ENCODE peak calls at places on chromosomes 5 and 9, in nine cellular contexts. A is K562; B is aorta; T is upper lobe of right lung; O is fibroblast of lung; F is psoas muscle; H is small intestine; U is neuronal stem cell; P is CD4-positive, alpha-beta memory T cell. W is an unnamed sample.

GRCh38 chr5:142924135-142924883 is 154.1 kb downstream of the ARHGAP26 start:
- DNase-seq in A (no peak), P (no peak), O (peak; percentile 29), H (no peak), U (no peak), T (no peak), B (no peak), F (no peak), W (no peak)

GRCh38 chr9:114153761-114154596 is 1.4 kb upstream of the COL27A1 start:
- DNase-seq in F (peak; percentile 57), A (no peak), H (no peak), B (no peak), T (no peak), P (no peak), U (peak; percentile 79), O (peak; percentile 42), W (no peak)

GRCh38 chr9:6428940-6429889 is 16.2 kb downstream of the UHRF2 start:
- DNase-seq in B (no peak), T (no peak), F (no peak), P (peak; percentile 46), H (peak; percentile 18), O (no peak), U (no peak), A (no peak), W (no peak)

GRCh38 chr5:56979968-56980367 is 28.0 kb upstream of the MIER3 start:
- DNase-seq in P (no peak), U (no peak), A (no peak), F (no peak), O (no peak), H (no peak), B (no peak), T (no peak), W (no peak)

GRCh38 chr9:114083693-114084092 is 5.6 kb upstream of the AMBP start:
- DNase-seq in F (no peak), O (no peak), U (no peak), P (no peak), H (no peak), T (no peak), B (no peak), A (no peak), W (no peak)

GRCh38 chr5:170211575-170212334 is 21.0 kb upstream of the C5orf58 start:
- DNase-seq in O (no peak), T (no peak), A (no peak), F (no peak), B (no peak), P (no peak), U (no peak), H (no peak), W (no peak)

GRCh38 chr5:94751456-94751855 is 133.0 kb downstream of the SLF1 start:
- DNase-seq in U (peak; percentile 30), O (peak; percentile 9), A (no peak), T (no peak), P (no peak), F (no peak), H (no peak), B (no peak), W (no peak)

GRCh38 chr9:127522727-127523126 is 71.4 kb downstream of the LRSAM1 start:
- DNase-seq in A (no peak), H (peak; percentile 51), B (no peak), F (no peak), P (no peak), O (no peak), T (no peak), U (no peak), W (peak; percentile 52)

GRCh38 chr5:13524931-13525330 is 419.6 kb downstream of the DNAH5 start:
- DNase-seq in P (no peak), A (no peak), U (no peak), H (peak; percentile 79), B (no peak), F (no peak), O (no peak), T (no peak), W (no peak)

GRCh38 chr5:132263548-132264261 is 6.2 kb downstream of the PDLIM4 start:
- DNase-seq in U (no peak), O (peak; percentile 94), T (no peak), A (peak; percentile 65), F (no peak), H (no peak), B (peak; percentile 80), P (no peak), W (peak; percentile 5)

GRCh38 chr9:91146391-91147019 is 215.2 kb downstream of the AUH start:
- DNase-seq in P (no peak), F (no peak), B (no peak), H (no peak), A (no peak), U (no peak), T (no peak), O (peak; percentile 43), W (no peak)

GRCh38 chr5:172733179-172733973 is 37.6 kb downstream of the DUSP1 start:
- DNase-seq in P (no peak), A (no peak), O (peak; percentile 98), T (peak; percentile 84), H (peak; percentile 60), U (no peak), B (peak; percentile 94), F (peak; percentile 89), W (peak; percentile 68)

DNA sequence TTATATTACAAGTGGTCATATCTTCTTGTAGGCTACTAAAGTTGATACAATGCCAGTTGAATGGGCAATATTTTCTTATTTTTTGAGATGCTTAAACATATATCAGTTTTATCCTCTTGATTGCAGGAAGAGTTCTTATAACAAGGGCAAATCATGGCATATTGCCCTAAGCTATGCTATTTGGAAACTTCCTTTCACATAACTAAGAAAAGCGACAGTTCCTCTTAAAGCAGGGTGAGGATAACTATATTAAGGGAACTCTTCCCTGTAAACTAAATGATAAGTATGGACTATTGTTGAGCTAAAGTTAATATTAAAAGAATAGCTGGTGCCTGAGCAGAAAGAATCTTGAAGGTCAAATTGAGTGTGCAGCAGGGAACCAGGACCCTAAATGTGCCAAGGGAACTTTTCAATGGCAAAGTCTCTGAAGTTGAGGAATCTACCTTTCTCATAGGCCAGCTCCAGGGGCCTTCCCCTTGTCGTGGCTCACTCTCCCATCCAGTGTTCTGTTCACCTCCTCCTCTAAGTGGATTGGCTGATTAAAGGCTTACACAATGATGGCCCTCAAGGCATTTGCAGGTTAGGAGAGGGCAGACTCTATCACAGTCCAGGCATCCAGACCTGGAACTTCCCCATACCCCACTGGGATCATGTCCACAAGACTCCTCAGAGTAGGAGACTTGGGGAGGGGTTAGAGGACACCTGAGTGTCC is 26.8 kb downstream of the FYB1 start:
- DNase-seq in F (no peak), U (no peak), P (no peak), T (no peak), H (no peak), A (no peak), O (no peak), B (no peak), W (no peak)
- H3K4me3 ChIP-seq in F (no peak overlapping the region), U (no peak overlapping the region), P (no peak overlapping the region), T (no peak overlapping the region), H (no peak overlapping the region), A (no peak overlapping the region), O (no peak overlapping the region), B (no peak overlapping the region), W (no peak overlapping the region)

DNA sequence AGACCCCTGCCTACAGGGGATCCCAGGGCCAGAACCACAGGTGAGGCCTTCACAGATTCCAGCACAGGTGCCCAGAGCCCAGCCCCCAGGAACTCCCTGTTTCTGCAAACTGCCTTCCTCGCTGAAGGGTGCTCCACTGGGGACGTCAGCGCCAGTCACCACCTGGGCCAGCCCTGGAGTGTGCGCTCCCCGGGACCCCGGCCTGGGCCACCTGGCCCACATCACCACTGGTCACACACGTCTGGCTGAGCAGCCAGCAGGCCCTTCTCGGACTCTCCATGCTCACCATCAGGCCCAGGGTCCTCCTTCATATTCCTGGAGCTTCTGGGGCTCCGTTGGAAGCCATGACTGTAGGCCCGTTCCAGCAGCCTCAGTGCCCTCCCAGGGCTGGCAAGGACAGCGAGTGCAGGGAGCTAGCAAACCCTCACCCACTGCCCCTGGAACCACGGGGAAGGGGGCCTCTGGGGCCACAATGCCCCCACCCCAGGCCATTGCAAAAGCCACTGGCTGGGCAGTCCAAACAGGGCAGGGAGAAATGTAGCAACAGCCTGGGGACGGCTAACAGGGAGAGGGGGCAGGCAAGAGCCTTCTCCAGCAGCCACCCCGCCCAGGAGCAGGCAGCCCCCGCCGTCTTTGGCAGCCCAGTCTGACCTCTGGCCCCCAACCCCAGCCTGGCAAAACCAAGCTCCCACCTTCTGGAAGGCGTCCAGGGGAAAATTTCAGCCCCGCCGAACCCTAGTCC is 1.3 kb downstream of the AGPAT2 start:
- DNase-seq in U (no peak), T (no peak), P (no peak), A (peak; percentile 45), F (peak; percentile 63), H (no peak), B (no peak), O (no peak), W (no peak)
- H3K4me1 ChIP-seq in U (peaks cover 8% of the 10 kb centered on the region), T (peaks cover 36% of the 10 kb centered on the region), P (peaks cover 11% of the 10 kb centered on the region), A (peaks cover 81% of the 10 kb centered on the region), F (peaks cover 33% of the 10 kb centered on the region), H (peaks cover 2% of the 10 kb centered on the region), B (no peaks in the 10 kb centered on the region), O (peaks cover 8% of the 10 kb centered on the region), W (peaks cover 28% of the 10 kb centered on the region)

GRCh38 chr9:40925149-40925548 is 203.3 kb downstream of the FOXD4L6 start:
- DNase-seq in U (no peak), H (no peak), B (no peak), P (no peak), O (no peak), T (no peak), A (no peak), F (no peak), W (no peak)

GRCh38 chr9:40927851-40928802 is 200.4 kb downstream of the FOXD4L6 start:
- DNase-seq in U (no peak), H (no peak), A (no peak), T (no peak), O (no peak), F (no peak), B (no peak), P (no peak), W (no peak)

GRCh38 chr9:40927260-40927631 is 201.2 kb downstream of the FOXD4L6 start:
- DNase-seq in T (no peak), B (no peak), O (no peak), A (no peak), F (no peak), U (no peak), H (no peak), P (no peak), W (no peak)

GRCh38 chr9:40928803-40929487 is 199.5 kb downstream of the FOXD4L6 start:
- DNase-seq in F (no peak), P (no peak), U (no peak), O (no peak), T (no peak), A (no peak), B (no peak), H (no peak), W (no peak)

GRCh38 chr9:40926404-40927259 is 201.8 kb downstream of the FOXD4L6 start:
- DNase-seq in U (no peak), F (no peak), O (no peak), P (no peak), H (no peak), A (no peak), T (no peak), B (no peak), W (no peak)
- H3K9me3 ChIP-seq in U (peaks cover 51% of the 10 kb centered on the region), F (peaks cover 75% of the 10 kb centered on the region), O (no peaks in the 10 kb centered on the region), P (peaks cover 7% of the 10 kb centered on the region), H (peaks cover 7% of the 10 kb centered on the region), A (peaks cover 12% of the 10 kb centered on the region), T (peaks cover 68% of the 10 kb centered on the region), B (peaks cover 37% of the 10 kb centered on the region), W (peaks cover 95% of the 10 kb centered on the region)

DNA sequence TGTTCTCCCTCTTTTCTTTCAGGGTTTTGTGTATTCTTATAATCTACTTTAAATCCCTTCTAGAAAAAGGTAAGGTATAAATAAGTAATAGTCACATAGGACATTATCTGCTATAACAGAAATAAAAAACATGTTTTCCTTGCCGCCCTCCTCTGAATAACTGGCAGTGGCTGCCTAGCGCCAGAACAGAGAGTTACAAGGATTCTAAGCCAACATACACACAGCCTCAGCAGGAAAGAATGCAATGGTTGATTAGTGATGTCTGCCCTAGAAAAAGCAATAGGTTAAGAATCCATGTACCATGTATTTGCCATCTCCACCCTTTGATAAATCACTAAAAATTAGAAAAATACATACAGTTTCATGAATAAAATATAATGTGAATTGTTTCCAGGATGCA is 4.9 kb downstream of the MED27 start:
- DNase-seq in T (no peak), A (no peak), B (no peak), P (no peak), O (peak; percentile 87), F (no peak), U (no peak), H (no peak), W (no peak)
- H3K4me3 ChIP-seq in T (no peak overlapping the region), A (no peak overlapping the region), B (no peak overlapping the region), P (no peak overlapping the region), O (no peak overlapping the region), F (no peak overlapping the region), U (no peak overlapping the region), H (no peak overlapping the region), W (no peak overlapping the region)